ENCODE peak calls at places on chromosomes 6 and 20, in four cellular contexts. P is PC-3, L is GM23248, Y is SK-N-SH. S is an unnamed sample.

GRCh38 chr6:158663465-158664167 is 13.8 kb downstream of the SYTL3 start:
- DNase-seq in P (peak), L (no peak), Y (no peak), S (no peak)

GRCh38 chr6:144138542-144138941 is 11.8 kb upstream of the STX11 start:
- DNase-seq in P (no peak), L (no peak), Y (no peak), S (no peak)

GRCh38 chr20:24993337-24994185 is 1.0 kb upstream of the APMAP start:
- DNase-seq in P (peak), L (peak), Y (no peak), S (peak)

GRCh38 chr6:119129148-119129967 is 50.9 kb upstream of the FAM184A start:
- DNase-seq in P (peak), L (peak), Y (peak), S (peak)

GRCh38 chr6:151070666-151071065 is 169.1 kb upstream of the AKAP12 start:
- DNase-seq in P (no peak), L (peak), Y (no peak), S (no peak)

GRCh38 chr6:1463751-1464397 is 74.5 kb downstream of the FOXF2 start:
- DNase-seq in P (no peak), L (no peak), Y (no peak), S (no peak)

GRCh38 chr6:5099537-5099936 is 14.4 kb downstream of the PPP1R3G start:
- DNase-seq in P (peak), L (no peak), Y (no peak), S (no peak)

GRCh38 chr20:44747166-44748004 is 1.7 kb downstream of the KCNK15 start:
- DNase-seq in P (peak), L (peak), Y (peak), S (peak)

GRCh38 chr6:49557177-49557576 is 6.7 kb downstream of the C6orf141 start:
- DNase-seq in P (no peak), L (no peak), Y (no peak), S (no peak)

GRCh38 chr6:17987576-17988421 is at the start of gene KIF13A:
- DNase-seq in P (peak), L (peak), Y (peak), S (peak)

GRCh38 chr6:56642366-56643261 is at the start of gene DST:
- DNase-seq in P (peak), L (peak), Y (no peak), S (no peak)

GRCh38 chr6:131015192-131015591 is 47.9 kb downstream of the EPB41L2 start:
- DNase-seq in P (no peak), L (no peak), Y (no peak), S (no peak)

GRCh38 chr6:110560239-110561015 is 84.0 kb upstream of the SLC22A16 start:
- DNase-seq in P (no peak), L (no peak), Y (no peak), S (peak)

GRCh38 chr6:42177514-42178364 is 4.6 kb downstream of the GUCA1A start:
- DNase-seq in P (no peak), L (no peak), Y (peak), S (no peak)

GRCh38 chr20:58619847-58620431 is 31.1 kb upstream of the STX16 start:
- DNase-seq in P (peak), L (no peak), Y (no peak), S (no peak)

GRCh38 chr6:75532521-75532920 is 38.9 kb upstream of the FILIP1 start:
- DNase-seq in P (peak), L (peak), Y (no peak), S (no peak)

GRCh38 chr20:46573788-46574581 is 23.5 kb upstream of the OCSTAMP start:
- DNase-seq in P (peak), L (no peak), Y (no peak), S (no peak)

GRCh38 chr6:56450882-56451739 is 191.6 kb downstream of the DST start:
- DNase-seq in P (no peak), L (peak), Y (no peak), S (no peak)

GRCh38 chr6:14549319-14549770 is 431.8 kb downstream of the CD83 start:
- DNase-seq in P (no peak), L (no peak), Y (no peak), S (peak)

GRCh38 chr20:10504893-10505292 is 69.8 kb downstream of the SLX4IP start:
- DNase-seq in P (no peak), L (no peak), Y (no peak), S (no peak)

GRCh38 chr6:33205172-33206026 is 944 bp downstream of the HSD17B8 start:
- DNase-seq in P (peak), L (peak), Y (peak), S (peak)

GRCh38 chr6:151155095-151155494 is 84.7 kb upstream of the AKAP12 start:
- DNase-seq in P (no peak), L (no peak), Y (no peak), S (no peak)

GRCh38 chr20:62707981-62708521 is 585 bp upstream of the NTSR1 start:
- DNase-seq in P (peak), L (no peak), Y (peak), S (peak)

DNA sequence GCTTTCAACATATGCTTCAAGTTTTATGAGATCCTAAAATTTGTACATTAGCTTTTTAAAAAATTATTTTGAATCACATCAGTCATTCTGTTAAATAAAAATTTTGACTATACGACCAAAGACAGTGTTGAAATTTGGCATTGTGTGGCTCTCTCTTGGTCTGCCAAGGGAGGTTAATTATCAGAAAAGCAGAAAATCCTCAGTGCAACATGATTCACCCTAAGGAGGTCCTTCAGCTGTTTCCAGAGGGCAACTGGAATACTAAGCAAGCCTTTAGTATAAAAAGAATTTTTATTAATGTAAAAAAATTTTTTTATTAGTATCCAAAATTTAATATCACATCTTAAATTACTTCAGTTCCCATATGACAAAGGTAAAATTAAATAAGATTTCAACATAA is 23.1 kb upstream of the TMEM244 start:
- DNase-seq in P (no peak), L (no peak), Y (no peak), S (no peak)
- H2AFZ ChIP-seq in P (no peak), L (no peak), Y (no peak), S (no peak)

GRCh38 chr6:106098383-106099234 is 12.5 kb downstream of the PRDM1 start:
- DNase-seq in P (peak), L (peak), Y (no peak), S (peak)

GRCh38 chr6:106100755-106101154 is 14.6 kb downstream of the PRDM1 start:
- DNase-seq in P (no peak), L (no peak), Y (no peak), S (no peak)

GRCh38 chr6:106094964-106095335 is 8.8 kb downstream of the PRDM1 start:
- DNase-seq in P (no peak), L (no peak), Y (no peak), S (no peak)

GRCh38 chr6:106099235-106099537 is 13.1 kb downstream of the PRDM1 start:
- DNase-seq in P (peak), L (no peak), Y (no peak), S (no peak)

DNA sequence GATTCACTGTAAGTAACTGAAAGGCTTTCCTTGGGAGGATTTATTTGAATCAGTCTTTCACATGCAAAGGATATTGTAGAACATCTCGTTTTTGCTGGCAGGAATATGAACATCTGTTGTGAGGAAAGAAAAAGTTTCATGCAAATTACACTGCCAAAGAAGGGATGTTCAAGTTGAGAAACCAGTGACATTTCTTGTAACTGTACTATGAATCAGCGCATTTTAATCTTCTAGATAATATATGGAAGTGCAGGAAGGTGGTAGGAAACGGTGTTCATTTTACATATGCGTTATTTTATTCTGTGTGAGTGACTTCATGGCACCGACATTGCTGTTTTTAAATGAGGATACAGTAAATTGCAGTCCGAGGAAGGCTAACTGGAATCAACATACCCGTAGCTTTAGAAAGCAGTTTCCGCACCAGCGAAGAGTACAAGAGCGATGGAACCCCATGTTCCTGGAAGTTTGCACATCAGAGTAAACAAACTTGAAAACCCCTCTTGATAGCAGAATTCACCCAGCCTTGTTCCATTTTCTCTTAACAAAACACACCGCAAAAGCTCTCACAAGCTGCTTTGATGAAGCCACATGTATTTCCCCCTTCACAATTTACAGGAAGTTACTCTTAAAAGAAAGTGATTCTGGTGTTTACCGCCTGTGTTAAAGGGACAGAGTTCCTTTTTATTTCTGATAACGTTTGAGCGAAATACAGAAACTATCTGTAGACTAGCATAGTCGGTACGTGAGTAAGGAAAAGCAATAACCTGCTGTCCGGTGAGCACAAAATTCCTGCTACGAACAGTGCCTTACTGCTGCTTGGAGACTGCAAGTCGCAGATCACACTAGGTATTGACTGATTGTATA is 11.5 kb downstream of the PRDM1 start:
- DNase-seq in P (peak), L (peak), Y (no peak), S (peak)
- TF ChIP-seq EZH2phosphoT487 in P (no peak), L (no peak), Y (no peak), S (no peak)

DNA sequence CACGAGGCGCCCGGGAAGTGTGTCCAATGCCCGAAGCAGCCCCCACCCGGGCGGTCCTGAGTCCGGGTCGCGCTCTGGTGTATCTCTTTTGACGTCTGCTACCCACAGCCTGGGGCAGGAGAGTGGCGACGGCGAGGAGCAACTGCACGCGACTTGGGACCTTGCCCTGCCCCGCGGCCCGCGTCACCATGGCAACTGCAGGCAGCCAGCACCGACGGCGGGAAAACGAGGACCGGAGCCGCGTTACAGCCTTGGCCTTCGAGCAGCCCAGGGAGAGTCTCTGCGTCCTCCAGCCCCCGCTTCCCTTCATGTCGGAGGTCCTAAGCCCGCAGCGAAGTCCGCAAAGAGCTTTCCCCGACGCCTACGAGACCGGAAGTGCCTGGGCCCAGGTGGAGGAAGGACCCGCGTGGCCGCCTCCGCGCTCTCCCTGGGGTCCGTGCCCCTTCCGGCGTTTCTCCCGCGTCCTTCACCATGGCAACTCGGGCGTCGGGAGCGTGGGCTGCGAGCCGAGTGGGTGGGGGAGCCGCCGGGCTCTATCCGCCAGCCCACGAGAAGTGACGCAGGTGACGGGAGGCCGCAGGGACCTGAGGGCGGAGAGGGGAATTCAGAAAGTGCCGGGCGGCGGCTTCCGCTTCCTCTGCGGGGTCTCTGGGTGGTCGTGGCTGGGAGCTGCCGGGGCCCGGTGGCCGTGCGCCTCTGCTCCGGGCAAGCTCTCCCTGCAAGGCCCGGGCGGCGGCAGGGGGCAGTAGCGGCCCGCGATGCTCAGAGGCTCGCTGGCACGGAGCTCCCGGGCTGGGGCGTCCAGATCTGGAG is 88.6 kb upstream of the TGM3 start:
- DNase-seq in P (peak), L (peak), Y (peak), S (no peak)
- H2AFZ ChIP-seq in P (peak), L (peak), Y (peak), S (no peak)

GRCh38 chr6:84450018-84450417 is 222.6 kb upstream of the CEP162 start:
- DNase-seq in P (no peak), L (no peak), Y (no peak), S (no peak)

GRCh38 chr6:84455630-84456029 is 228.2 kb upstream of the CEP162 start:
- DNase-seq in P (no peak), L (peak), Y (no peak), S (no peak)

GRCh38 chr6:84456803-84457202 is 229.4 kb upstream of the CEP162 start:
- DNase-seq in P (no peak), L (no peak), Y (no peak), S (no peak)

GRCh38 chr6:84457276-84457675 is 229.8 kb upstream of the CEP162 start:
- DNase-seq in P (peak), L (no peak), Y (no peak), S (no peak)

DNA sequence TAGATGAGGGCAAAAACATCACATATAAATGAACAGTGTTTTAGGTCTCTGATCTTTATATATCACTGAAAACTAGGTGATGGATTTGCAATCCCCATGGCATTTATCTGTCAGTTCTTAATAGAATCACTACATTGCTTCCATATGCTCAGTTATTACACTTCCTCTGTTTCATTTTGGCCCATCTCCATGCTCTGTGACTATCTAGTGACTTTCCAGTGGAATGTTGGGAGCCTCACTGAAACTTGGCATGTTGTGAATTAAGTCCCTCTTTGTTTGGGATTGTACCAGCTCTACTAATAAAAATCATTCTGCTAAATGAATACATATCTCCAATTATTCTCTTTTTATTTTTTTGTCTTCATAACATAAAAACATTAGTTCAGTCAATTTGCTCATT is 226.1 kb upstream of the CEP162 start:
- DNase-seq in P (peak), L (peak), Y (no peak), S (no peak)
- TF ChIP-seq EZH2phosphoT487 in P (no peak), L (no peak), Y (no peak), S (no peak)

GRCh38 chr6:128601060-128601459 is 80.7 kb upstream of the PTPRK start:
- DNase-seq in P (peak), L (peak), Y (no peak), S (no peak)
- H2AFZ ChIP-seq in P (no peak), L (no peak), Y (peak), S (no peak)

DNA sequence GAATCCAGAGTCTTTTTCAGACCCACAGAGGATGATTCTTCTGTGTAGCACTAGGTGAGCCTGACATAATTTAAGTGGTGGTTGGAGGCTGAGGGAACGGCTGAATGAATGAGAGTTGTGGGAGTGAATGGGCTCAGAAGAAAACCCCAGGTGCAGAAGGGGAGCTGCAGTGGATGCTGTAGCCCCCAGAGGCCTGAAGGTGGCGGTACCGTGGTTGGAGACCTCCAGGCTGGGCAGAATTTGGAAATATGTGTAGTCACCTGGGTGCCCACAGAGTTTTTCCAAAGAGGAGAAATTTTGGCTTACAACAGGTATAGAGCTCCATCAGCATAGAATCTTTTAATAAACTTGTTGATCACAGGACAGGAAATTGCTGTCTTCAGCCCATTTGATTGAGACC is 6.5 kb upstream of the RAET1G start:
- DNase-seq in P (peak), L (peak), Y (no peak), S (peak)
- TF ChIP-seq EZH2phosphoT487 in P (no peak), L (no peak), Y (no peak), S (no peak)

GRCh38 chr6:116764961-116765841 is at the start of gene FAM162B:
- DNase-seq in P (no peak), L (peak), Y (peak), S (no peak)
- H2AFZ ChIP-seq in P (no peak), L (peak), Y (peak), S (no peak)

GRCh38 chr6:293185-294174 is 1.2 kb downstream of the DUSP22 start:
- DNase-seq in P (peak), L (peak), Y (no peak), S (peak)
- TF ChIP-seq EZH2phosphoT487 in P (no peak), L (no peak), Y (no peak), S (no peak)

GRCh38 chr20:38342716-38343106 is 3.6 kb upstream of the LBP start:
- DNase-seq in P (no peak), L (no peak), Y (no peak), S (no peak)

GRCh38 chr20:38343798-38344701 is 2.2 kb upstream of the LBP start:
- DNase-seq in P (no peak), L (no peak), Y (no peak), S (no peak)

GRCh38 chr20:38342196-38342595 is 4.1 kb upstream of the LBP start:
- DNase-seq in P (no peak), L (no peak), Y (no peak), S (no peak)

GRCh38 chr20:38345643-38346042 is 639 bp upstream of the LBP start:
- DNase-seq in P (no peak), L (no peak), Y (no peak), S (no peak)

GRCh38 chr20:38343107-38343797 is 3.0 kb upstream of the LBP start:
- DNase-seq in P (no peak), L (no peak), Y (no peak), S (no peak)
- H2AFZ ChIP-seq in P (no peak), L (no peak), Y (no peak), S (no peak)

GRCh38 chr6:154806804-154807203 is 73.6 kb downstream of the SCAF8 start:
- DNase-seq in P (no peak), L (peak), Y (no peak), S (no peak)
- TF ChIP-seq EZH2phosphoT487 in P (no peak), L (no peak), Y (no peak), S (no peak)

S was measured in OCI-LY7.